ENCODE peak calls at places on chromosomes 6 and 20, in five cellular contexts. One of them, this sample, is unnamed.

GRCh38 chr20:35320396-35321126 is 28.3 kb upstream of the FAM83C start:
- DNase-seq in cardiac muscle cell: no peak
- DNase-seq in dorsolateral prefrontal cortex: no peak
- DNase-seq in pancreas: no peak
- DNase-seq in SK-N-SH: no peak
- DNase-seq in this sample: no peak

GRCh38 chr6:43334466-43335095 is 26.0 kb upstream of the CRIP3 start:
- DNase-seq in cardiac muscle cell: peak; percentile 73
- DNase-seq in dorsolateral prefrontal cortex: no peak
- DNase-seq in pancreas: no peak
- DNase-seq in SK-N-SH: peak; percentile 18
- DNase-seq in this sample: no peak

GRCh38 chr6:85459224-85459901 is 9.5 kb downstream of the NT5E start:
- DNase-seq in cardiac muscle cell: peak; percentile 83
- DNase-seq in dorsolateral prefrontal cortex: no peak
- DNase-seq in pancreas: no peak
- DNase-seq in SK-N-SH: no peak
- DNase-seq in this sample: no peak

GRCh38 chr20:62215991-62216635 is 4.0 kb downstream of the HRH3 start:
- DNase-seq in cardiac muscle cell: no peak
- DNase-seq in dorsolateral prefrontal cortex: no peak
- DNase-seq in pancreas: no peak
- DNase-seq in SK-N-SH: no peak
- DNase-seq in this sample: no peak

GRCh38 chr6:6784514-6785162 is 196.1 kb downstream of the LY86 start:
- DNase-seq in cardiac muscle cell: peak; percentile 20
- DNase-seq in dorsolateral prefrontal cortex: no peak
- DNase-seq in pancreas: no peak
- DNase-seq in SK-N-SH: no peak
- DNase-seq in this sample: no peak

GRCh38 chr6:134830945-134831344 is 119.0 kb downstream of the ALDH8A1 start:
- DNase-seq in cardiac muscle cell: no peak
- DNase-seq in dorsolateral prefrontal cortex: no peak
- DNase-seq in pancreas: peak; percentile 20
- DNase-seq in SK-N-SH: no peak
- DNase-seq in this sample: no peak

GRCh38 chr20:32018269-32019155 is 8.3 kb downstream of the CCM2L start:
- DNase-seq in cardiac muscle cell: no peak
- DNase-seq in dorsolateral prefrontal cortex: no peak
- DNase-seq in pancreas: peak; percentile 75
- DNase-seq in SK-N-SH: peak; percentile 96
- DNase-seq in this sample: peak; percentile 85

GRCh38 chr6:118281291-118281690 is 266.8 kb upstream of the PLN start:
- DNase-seq in cardiac muscle cell: no peak
- DNase-seq in dorsolateral prefrontal cortex: no peak
- DNase-seq in pancreas: no peak
- DNase-seq in SK-N-SH: no peak
- DNase-seq in this sample: no peak

GRCh38 chr6:142384455-142385332 is 82.9 kb downstream of the ADGRG6 start:
- DNase-seq in cardiac muscle cell: no peak
- DNase-seq in dorsolateral prefrontal cortex: no peak
- DNase-seq in pancreas: no peak
- DNase-seq in SK-N-SH: no peak
- DNase-seq in this sample: no peak

GRCh38 chr6:63418741-63419140 is 99.0 kb upstream of the LGSN start:
- DNase-seq in cardiac muscle cell: no peak
- DNase-seq in dorsolateral prefrontal cortex: no peak
- DNase-seq in pancreas: no peak
- DNase-seq in SK-N-SH: no peak
- DNase-seq in this sample: no peak

GRCh38 chr6:41208439-41209106 is 7.6 kb upstream of the TREML2 start:
- DNase-seq in cardiac muscle cell: no peak
- DNase-seq in dorsolateral prefrontal cortex: no peak
- DNase-seq in pancreas: no peak
- DNase-seq in SK-N-SH: no peak
- DNase-seq in this sample: no peak

GRCh38 chr6:56764081-56764566 is 121.4 kb upstream of the DST start:
- DNase-seq in cardiac muscle cell: peak; percentile 63
- DNase-seq in dorsolateral prefrontal cortex: no peak
- DNase-seq in pancreas: no peak
- DNase-seq in SK-N-SH: peak; percentile 19
- DNase-seq in this sample: peak; percentile 34

GRCh38 chr6:1029196-1029595 is 282.7 kb upstream of the FOXQ1 start:
- DNase-seq in cardiac muscle cell: no peak
- DNase-seq in dorsolateral prefrontal cortex: no peak
- DNase-seq in pancreas: no peak
- DNase-seq in SK-N-SH: no peak
- DNase-seq in this sample: no peak

GRCh38 chr6:158041788-158042187 is 60.1 kb downstream of the SYNJ2 start:
- DNase-seq in cardiac muscle cell: no peak
- DNase-seq in dorsolateral prefrontal cortex: no peak
- DNase-seq in pancreas: no peak
- DNase-seq in SK-N-SH: no peak
- DNase-seq in this sample: no peak

GRCh38 chr6:36629792-36630191 is 35.6 kb downstream of the SRSF3 start:
- DNase-seq in cardiac muscle cell: no peak
- DNase-seq in dorsolateral prefrontal cortex: no peak
- DNase-seq in pancreas: no peak
- DNase-seq in SK-N-SH: no peak
- DNase-seq in this sample: no peak

GRCh38 chr6:27138837-27139752 is 108.4 kb upstream of the PRSS16 start:
- DNase-seq in cardiac muscle cell: peak; percentile 64
- DNase-seq in dorsolateral prefrontal cortex: peak; percentile 34
- DNase-seq in pancreas: no peak
- DNase-seq in SK-N-SH: peak; percentile 77
- DNase-seq in this sample: peak; percentile 51

GRCh38 chr6:80769101-80769500 is 662.6 kb downstream of the BCKDHB start:
- DNase-seq in cardiac muscle cell: no peak
- DNase-seq in dorsolateral prefrontal cortex: no peak
- DNase-seq in pancreas: no peak
- DNase-seq in SK-N-SH: no peak
- DNase-seq in this sample: no peak

GRCh38 chr20:19930461-19930860 is 86.7 kb upstream of the NAA20 start:
- DNase-seq in cardiac muscle cell: no peak
- DNase-seq in dorsolateral prefrontal cortex: no peak
- DNase-seq in pancreas: no peak
- DNase-seq in SK-N-SH: no peak
- DNase-seq in this sample: no peak

GRCh38 chr6:111367393-111368088 is 115.5 kb downstream of the REV3L start:
- DNase-seq in cardiac muscle cell: peak; percentile 9
- DNase-seq in dorsolateral prefrontal cortex: no peak
- DNase-seq in pancreas: no peak
- DNase-seq in SK-N-SH: no peak
- DNase-seq in this sample: no peak

GRCh38 chr6:118862443-118862842 is 31.5 kb upstream of the ASF1A start:
- DNase-seq in cardiac muscle cell: no peak
- DNase-seq in dorsolateral prefrontal cortex: no peak
- DNase-seq in pancreas: no peak
- DNase-seq in SK-N-SH: no peak
- DNase-seq in this sample: no peak

GRCh38 chr20:44909872-44910689 is at the start of gene PABPC1L:
- DNase-seq in cardiac muscle cell: peak; percentile 76
- DNase-seq in dorsolateral prefrontal cortex: no peak
- DNase-seq in pancreas: peak; percentile 78
- DNase-seq in SK-N-SH: peak; percentile 93
- DNase-seq in this sample: peak; percentile 91

GRCh38 chr20:44800398-44801046 is 9.8 kb downstream of the RIMS4 start:
- DNase-seq in cardiac muscle cell: no peak
- DNase-seq in dorsolateral prefrontal cortex: no peak
- DNase-seq in pancreas: no peak
- DNase-seq in SK-N-SH: peak; percentile 36
- DNase-seq in this sample: no peak

GRCh38 chr6:39263299-39264037 is 34.2 kb upstream of the KCNK5 start:
- DNase-seq in cardiac muscle cell: no peak
- DNase-seq in dorsolateral prefrontal cortex: no peak
- DNase-seq in pancreas: no peak
- DNase-seq in SK-N-SH: no peak
- DNase-seq in this sample: no peak

GRCh38 chr20:61807426-61808160 is 258.1 kb downstream of the TAF4 start:
- DNase-seq in cardiac muscle cell: no peak
- DNase-seq in dorsolateral prefrontal cortex: no peak
- DNase-seq in pancreas: peak; percentile 81
- DNase-seq in SK-N-SH: no peak
- DNase-seq in this sample: no peak

GRCh38 chr6:75940558-75940957 is 131.9 kb downstream of the IMPG1 start:
- DNase-seq in cardiac muscle cell: no peak
- DNase-seq in dorsolateral prefrontal cortex: no peak
- DNase-seq in pancreas: no peak
- DNase-seq in SK-N-SH: no peak
- DNase-seq in this sample: no peak

GRCh38 chr6:75934643-75935472 is 137.6 kb downstream of the IMPG1 start:
- DNase-seq in cardiac muscle cell: peak; percentile 86
- DNase-seq in dorsolateral prefrontal cortex: peak; percentile 40
- DNase-seq in pancreas: peak; percentile 47
- DNase-seq in SK-N-SH: peak; percentile 77
- DNase-seq in this sample: peak; percentile 78

GRCh38 chr6:71091946-71092345 is 135.1 kb upstream of the B3GAT2 start:
- DNase-seq in cardiac muscle cell: no peak
- DNase-seq in dorsolateral prefrontal cortex: no peak
- DNase-seq in pancreas: no peak
- DNase-seq in SK-N-SH: no peak
- DNase-seq in this sample: no peak
- TF ChIP-seq CTCF in cardiac muscle cell: no peak
- TF ChIP-seq CTCF in dorsolateral prefrontal cortex: no peak
- TF ChIP-seq CTCF in pancreas: no peak
- TF ChIP-seq CTCF in SK-N-SH: no peak
- TF ChIP-seq CTCF in this sample: no peak

DNA sequence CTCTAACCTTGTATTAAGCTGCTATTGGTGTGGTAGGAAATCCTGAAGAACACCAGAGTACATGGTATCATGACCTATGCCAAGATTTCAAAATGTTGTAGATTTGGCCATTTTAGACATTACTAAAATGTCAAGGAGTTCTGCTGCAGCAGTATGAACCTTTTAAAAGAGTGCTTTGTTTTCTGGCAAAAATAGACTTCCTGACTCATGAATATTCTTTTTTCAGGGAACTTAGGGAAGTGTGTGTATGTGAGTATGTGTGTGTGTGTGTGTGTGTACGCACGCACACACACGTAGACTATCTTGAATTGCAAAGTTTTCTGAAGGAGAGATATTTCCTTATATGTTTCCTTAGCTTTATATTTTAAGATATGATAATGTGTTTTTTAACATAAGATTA is 161.2 kb downstream of the HS3ST5 start:
- DNase-seq in cardiac muscle cell: no peak
- DNase-seq in dorsolateral prefrontal cortex: no peak
- DNase-seq in pancreas: no peak
- DNase-seq in SK-N-SH: no peak
- DNase-seq in this sample: no peak
- TF ChIP-seq CTCF in cardiac muscle cell: no peak
- TF ChIP-seq CTCF in dorsolateral prefrontal cortex: no peak
- TF ChIP-seq CTCF in pancreas: no peak
- TF ChIP-seq CTCF in SK-N-SH: no peak
- TF ChIP-seq CTCF in this sample: no peak

GRCh38 chr6:25014806-25015560 is 79.2 kb upstream of the RIPOR2 start:
- DNase-seq in cardiac muscle cell: peak; percentile 91
- DNase-seq in dorsolateral prefrontal cortex: peak; percentile 43
- DNase-seq in pancreas: no peak
- DNase-seq in SK-N-SH: peak; percentile 55
- DNase-seq in this sample: no peak

GRCh38 chr6:25012657-25013056 is 76.9 kb upstream of the RIPOR2 start:
- DNase-seq in cardiac muscle cell: peak; percentile 89
- DNase-seq in dorsolateral prefrontal cortex: no peak
- DNase-seq in pancreas: no peak
- DNase-seq in SK-N-SH: no peak
- DNase-seq in this sample: no peak

GRCh38 chr6:25010917-25011625 is 75.3 kb upstream of the RIPOR2 start:
- DNase-seq in cardiac muscle cell: peak; percentile 64
- DNase-seq in dorsolateral prefrontal cortex: no peak
- DNase-seq in pancreas: no peak
- DNase-seq in SK-N-SH: no peak
- DNase-seq in this sample: no peak

GRCh38 chr6:25014375-25014774 is 78.6 kb upstream of the RIPOR2 start:
- DNase-seq in cardiac muscle cell: no peak
- DNase-seq in dorsolateral prefrontal cortex: no peak
- DNase-seq in pancreas: no peak
- DNase-seq in SK-N-SH: no peak
- DNase-seq in this sample: no peak

DNA sequence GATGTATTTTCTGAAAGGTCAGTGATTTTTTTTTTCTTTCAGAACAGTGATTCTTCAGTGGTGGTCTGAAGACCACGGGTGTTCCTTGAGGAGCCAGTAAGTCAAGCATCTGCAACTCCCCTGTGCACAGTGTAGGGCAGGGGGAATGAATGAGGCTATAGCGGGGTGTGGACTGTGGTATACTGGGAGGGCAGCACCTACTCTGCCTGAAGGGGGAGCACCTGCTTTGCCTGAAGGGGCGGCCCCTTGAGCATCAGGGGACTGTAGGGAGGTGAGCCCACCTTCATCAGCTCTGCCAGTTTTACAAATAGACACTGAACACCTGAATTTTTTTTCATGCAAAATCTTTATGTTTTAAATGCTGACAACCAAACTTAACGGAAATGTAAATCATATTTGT is 77.5 kb upstream of the RIPOR2 start:
- DNase-seq in cardiac muscle cell: no peak
- DNase-seq in dorsolateral prefrontal cortex: no peak
- DNase-seq in pancreas: no peak
- DNase-seq in SK-N-SH: no peak
- DNase-seq in this sample: no peak
- TF ChIP-seq CTCF in cardiac muscle cell: peak; percentile 33
- TF ChIP-seq CTCF in dorsolateral prefrontal cortex: no peak
- TF ChIP-seq CTCF in pancreas: no peak
- TF ChIP-seq CTCF in SK-N-SH: peak; percentile 36
- TF ChIP-seq CTCF in this sample: peak; percentile 44

GRCh38 chr6:146870765-146871164 is 272.0 kb downstream of the ADGB start:
- DNase-seq in cardiac muscle cell: no peak
- DNase-seq in dorsolateral prefrontal cortex: no peak
- DNase-seq in pancreas: no peak
- DNase-seq in SK-N-SH: no peak
- DNase-seq in this sample: no peak
- TF ChIP-seq CTCF in cardiac muscle cell: no peak
- TF ChIP-seq CTCF in dorsolateral prefrontal cortex: no peak
- TF ChIP-seq CTCF in pancreas: no peak
- TF ChIP-seq CTCF in SK-N-SH: no peak
- TF ChIP-seq CTCF in this sample: no peak